ENCODE peak calls at places on chromosomes 3 and 15, in eight cellular contexts. B is tibial nerve, N is K562, W is adrenal gland, E is AG09309, H is stomach, T is pancreas, C is AG10803. P is an unnamed sample.

GRCh38 chr3:58048301-58048700 is 40.1 kb downstream of the FLNB start:
- DNase-seq in C (no peak), W (peak), N (no peak), E (no peak), T (no peak), B (no peak), H (no peak), P (no peak)

GRCh38 chr3:42187936-42188335 is 78.0 kb downstream of the CCK start:
- DNase-seq in B (no peak), N (no peak), T (no peak), E (no peak), H (no peak), W (no peak), C (no peak), P (no peak)

GRCh38 chr3:120263792-120264191 is 21.2 kb downstream of the GPR156 start:
- DNase-seq in C (no peak), H (no peak), W (no peak), T (no peak), N (no peak), E (no peak), B (no peak), P (no peak)

GRCh38 chr3:46549408-46549904 is 16.6 kb downstream of the LRRC2 start:
- DNase-seq in C (no peak), N (peak), E (no peak), W (no peak), T (no peak), H (no peak), B (no peak), P (no peak)

GRCh38 chr3:133853063-133853924 is 42.4 kb downstream of the RAB6B start:
- DNase-seq in T (no peak), B (no peak), H (no peak), N (no peak), W (no peak), C (no peak), E (no peak), P (no peak)

GRCh38 chr3:49164983-49165720 is 979 bp downstream of the CCDC71 start:
- DNase-seq in H (no peak), N (peak), T (no peak), B (no peak), C (no peak), E (no peak), W (no peak), P (no peak)

GRCh38 chr3:189278211-189278610 is 106.4 kb downstream of the TPRG1 start:
- DNase-seq in H (no peak), T (no peak), N (no peak), E (no peak), B (no peak), W (no peak), C (no peak), P (no peak)

GRCh38 chr3:126464093-126464492 is 11.6 kb downstream of the ZXDC start:
- DNase-seq in C (no peak), N (no peak), H (no peak), W (no peak), T (no peak), B (no peak), E (no peak), P (no peak)

GRCh38 chr3:98690876-98691275 is 72.3 kb upstream of the ST3GAL6 start:
- DNase-seq in E (no peak), B (no peak), W (no peak), C (no peak), N (no peak), H (no peak), T (no peak), P (no peak)

GRCh38 chr15:33448961-33449611 is 138.3 kb downstream of the RYR3 start:
- DNase-seq in C (no peak), H (no peak), B (no peak), E (no peak), N (no peak), W (no peak), T (no peak), P (no peak)

GRCh38 chr3:43856351-43856750 is 165.6 kb downstream of the ABHD5 start:
- DNase-seq in H (no peak), T (no peak), E (no peak), B (no peak), C (no peak), W (no peak), N (no peak), P (no peak)

GRCh38 chr3:99639579-99639978 is 1.2 kb downstream of the COL8A1 start:
- DNase-seq in W (no peak), N (no peak), E (no peak), B (no peak), C (peak), H (no peak), T (no peak), P (no peak)

GRCh38 chr3:87120850-87121249 is 106.3 kb upstream of the CHMP2B start:
- DNase-seq in C (no peak), E (no peak), H (no peak), T (no peak), N (no peak), W (no peak), B (no peak), P (no peak)

DNA sequence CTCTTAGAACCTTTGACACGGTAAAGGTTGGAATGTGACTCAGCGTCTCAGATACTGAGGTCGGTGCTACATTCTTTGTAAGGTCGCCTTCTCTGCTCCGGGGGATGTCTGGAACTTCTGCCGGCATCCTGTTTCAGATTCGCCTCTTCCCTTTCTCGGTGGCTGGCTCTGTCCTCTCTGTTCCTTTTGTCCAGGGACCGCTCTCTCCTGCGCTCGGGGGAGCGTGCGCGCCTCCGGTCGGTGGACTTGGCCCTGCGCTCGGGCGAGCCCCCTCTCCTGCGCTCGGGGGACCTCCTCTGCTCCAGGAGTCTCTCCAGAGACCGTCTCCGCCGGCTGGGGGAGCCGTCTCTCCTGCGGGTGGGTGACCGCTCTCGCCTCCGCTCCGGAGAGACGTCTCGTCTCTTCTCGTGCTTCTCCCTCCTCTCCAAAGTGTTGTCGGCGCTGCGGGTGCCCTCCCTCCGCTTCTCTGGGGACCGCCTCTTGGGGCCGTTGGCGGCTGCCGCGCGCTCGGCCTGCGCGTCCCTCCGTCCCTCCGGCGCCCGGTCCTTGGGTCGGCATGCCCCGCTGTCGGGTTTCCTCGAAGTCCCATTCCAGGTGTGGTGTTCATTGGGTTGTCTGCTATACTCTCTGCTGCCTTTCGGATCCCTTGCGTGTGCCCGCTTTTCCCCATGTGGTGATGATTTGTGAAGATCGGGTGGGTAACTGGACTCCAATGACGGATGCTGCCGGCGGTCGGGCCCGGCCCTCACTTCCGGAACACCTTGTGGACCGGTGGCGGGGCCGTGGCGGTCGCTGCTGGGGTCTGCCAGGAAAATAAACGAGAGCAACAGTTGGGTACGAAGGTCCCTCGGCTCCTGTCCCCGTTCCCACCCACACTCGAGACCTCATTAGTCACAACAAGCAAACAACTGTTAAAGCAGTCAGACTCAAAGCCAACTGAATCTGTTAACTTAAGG is 668.8 kb upstream of the ADAMTS9 start:
- DNase-seq in N (no peak), E (no peak), T (peak), B (no peak), C (peak), W (no peak), H (no peak), P (no peak)
- H3K4me3 ChIP-seq in N (no peak), E (peak), T (no peak), B (no peak), C (peak), W (no peak), H (peak), P (peak)

DNA sequence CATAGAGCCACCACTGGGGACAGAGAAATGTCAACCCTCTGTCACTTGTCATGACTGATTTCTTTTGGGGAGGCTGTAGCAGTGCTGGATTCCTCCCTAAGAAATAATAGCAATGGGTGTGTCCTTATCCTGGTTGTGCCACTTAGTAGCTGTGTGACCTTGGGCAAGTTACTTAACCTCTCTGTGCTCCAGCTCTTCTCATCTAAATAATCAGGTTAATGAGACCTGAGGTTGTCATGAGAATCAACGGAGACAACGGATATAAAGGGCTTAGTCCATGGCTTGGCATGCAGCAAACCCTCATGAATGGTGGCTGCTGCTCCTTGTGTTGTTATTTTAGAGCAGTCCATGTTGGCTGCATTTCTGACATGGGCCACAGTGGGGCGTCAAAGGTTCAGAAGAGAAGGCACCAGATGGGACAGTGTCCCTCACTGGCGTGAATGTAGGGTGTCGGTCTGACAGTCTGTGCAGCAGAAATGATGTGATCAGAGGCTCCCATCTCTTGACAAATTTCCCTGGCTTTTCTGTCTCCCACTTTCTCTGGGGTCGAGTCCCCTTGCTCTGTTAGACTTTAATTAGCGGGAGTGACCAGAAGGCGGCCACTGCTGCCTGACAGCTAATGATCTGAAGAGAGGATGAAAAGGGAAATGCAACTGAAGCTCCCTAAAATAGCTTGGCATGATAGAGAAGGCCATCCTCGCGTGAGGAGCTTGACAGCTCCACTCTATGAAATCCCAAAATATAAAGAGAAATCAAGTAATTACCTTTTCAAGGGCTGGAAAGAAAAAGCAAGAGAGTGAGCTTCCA is 209.4 kb downstream of the CADPS start:
- DNase-seq in B (peak), E (peak), C (peak), W (peak), H (peak), N (peak), T (peak), P (no peak)
- H3K4me3 ChIP-seq in B (no peak), E (no peak), C (no peak), W (no peak), H (no peak), N (no peak), T (no peak), P (no peak)

GRCh38 chr3:69740103-69741021 is 1.1 kb downstream of the MITF start:
- DNase-seq in H (peak), T (peak), B (no peak), C (no peak), N (peak), E (no peak), W (no peak), P (no peak)

GRCh38 chr3:69737396-69737795 is 1.9 kb upstream of the MITF start:
- DNase-seq in B (no peak), C (no peak), T (no peak), N (no peak), H (no peak), E (no peak), W (no peak), P (no peak)

GRCh38 chr3:69739204-69740102 is at the start of gene MITF:
- DNase-seq in C (peak), E (peak), B (peak), T (peak), H (peak), N (peak), W (peak), P (no peak)

GRCh38 chr3:69738859-69739203 is 433 bp upstream of the MITF start:
- DNase-seq in H (no peak), N (no peak), B (no peak), E (no peak), C (no peak), T (no peak), W (peak), P (no peak)

GRCh38 chr3:69738291-69738690 is 973 bp upstream of the MITF start:
- DNase-seq in N (no peak), H (no peak), W (no peak), C (no peak), B (no peak), T (no peak), E (no peak), P (no peak)
- H3K4me3 ChIP-seq in N (peak), H (peak), W (no peak), C (peak), B (peak), T (peak), E (peak), P (peak)

DNA sequence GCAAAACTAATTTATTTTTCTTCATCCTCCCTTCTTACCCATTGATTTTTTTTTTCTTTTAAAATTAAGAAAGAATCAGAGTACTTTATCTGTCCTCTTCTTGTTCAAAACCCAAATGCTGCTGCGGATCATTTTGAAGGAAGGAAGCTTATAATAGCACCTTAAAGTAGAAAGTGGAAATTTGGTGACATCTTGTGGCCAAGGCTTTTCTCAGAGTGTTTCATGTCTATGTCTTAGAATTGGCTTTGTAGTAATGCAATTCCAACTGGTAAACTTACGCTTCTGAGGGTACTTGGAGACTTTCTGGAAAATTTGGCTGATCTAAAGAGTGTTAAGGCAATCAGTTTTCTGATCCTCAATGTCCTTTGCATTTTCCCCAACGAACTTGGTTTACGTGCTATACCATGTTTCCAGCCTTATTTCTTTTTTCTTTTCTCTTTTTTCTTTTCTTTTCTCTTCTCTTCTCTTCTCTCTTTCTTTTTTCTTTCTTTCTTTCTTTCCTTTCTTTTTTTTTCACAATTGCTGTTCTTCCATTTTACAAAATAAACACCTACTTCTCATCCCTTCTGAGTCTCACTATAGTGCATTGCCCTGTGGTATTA is 30.7 kb downstream of the C3orf38 start:
- DNase-seq in N (no peak), C (peak), H (no peak), W (peak), T (no peak), E (peak), B (no peak), P (no peak)
- H3K4me3 ChIP-seq in N (no peak), C (no peak), H (no peak), W (no peak), T (no peak), E (no peak), B (no peak), P (no peak)

GRCh38 chr3:33658971-33659848 is 58.8 kb downstream of the CLASP2 start:
- DNase-seq in N (peak), H (peak), W (peak), B (peak), C (peak), T (peak), E (no peak), P (peak)

GRCh38 chr3:33660035-33660434 is 58.0 kb downstream of the CLASP2 start:
- DNase-seq in T (no peak), E (no peak), B (no peak), H (no peak), N (no peak), W (no peak), C (peak), P (no peak)

GRCh38 chr3:33663042-33663441 is 55.0 kb downstream of the CLASP2 start:
- DNase-seq in N (no peak), B (no peak), E (no peak), H (no peak), W (no peak), C (no peak), T (no peak), P (no peak)

GRCh38 chr3:33652736-33653135 is 65.3 kb downstream of the CLASP2 start:
- DNase-seq in C (no peak), W (no peak), T (no peak), E (no peak), H (no peak), N (no peak), B (no peak), P (no peak)

GRCh38 chr3:33658039-33658438 is 60.0 kb downstream of the CLASP2 start:
- DNase-seq in C (no peak), W (no peak), E (no peak), H (no peak), T (no peak), N (no peak), B (no peak), P (no peak)
- H3K4me3 ChIP-seq in C (no peak), W (no peak), E (no peak), H (peak), T (no peak), N (no peak), B (peak), P (no peak)

GRCh38 chr3:59752925-59753324 is 703.1 kb upstream of the CFAP20DC start:
- DNase-seq in E (no peak), B (no peak), N (no peak), C (no peak), T (no peak), H (no peak), W (no peak), P (no peak)
- H3K4me3 ChIP-seq in E (no peak), B (no peak), N (no peak), C (no peak), T (no peak), H (no peak), W (no peak), P (no peak)

GRCh38 chr15:51343466-51343865 is 2.0 kb downstream of the GLDN start:
- DNase-seq in T (no peak), B (no peak), H (no peak), E (no peak), C (no peak), W (no peak), N (no peak), P (no peak)

GRCh38 chr15:51338496-51338895 is at the start of gene CYP19A1:
- DNase-seq in W (no peak), E (no peak), H (no peak), N (no peak), T (no peak), C (no peak), B (no peak), P (no peak)

GRCh38 chr15:51341366-51342248 is at the start of gene GLDN:
- DNase-seq in W (no peak), B (peak), C (peak), H (peak), E (no peak), T (peak), N (no peak), P (no peak)

DNA sequence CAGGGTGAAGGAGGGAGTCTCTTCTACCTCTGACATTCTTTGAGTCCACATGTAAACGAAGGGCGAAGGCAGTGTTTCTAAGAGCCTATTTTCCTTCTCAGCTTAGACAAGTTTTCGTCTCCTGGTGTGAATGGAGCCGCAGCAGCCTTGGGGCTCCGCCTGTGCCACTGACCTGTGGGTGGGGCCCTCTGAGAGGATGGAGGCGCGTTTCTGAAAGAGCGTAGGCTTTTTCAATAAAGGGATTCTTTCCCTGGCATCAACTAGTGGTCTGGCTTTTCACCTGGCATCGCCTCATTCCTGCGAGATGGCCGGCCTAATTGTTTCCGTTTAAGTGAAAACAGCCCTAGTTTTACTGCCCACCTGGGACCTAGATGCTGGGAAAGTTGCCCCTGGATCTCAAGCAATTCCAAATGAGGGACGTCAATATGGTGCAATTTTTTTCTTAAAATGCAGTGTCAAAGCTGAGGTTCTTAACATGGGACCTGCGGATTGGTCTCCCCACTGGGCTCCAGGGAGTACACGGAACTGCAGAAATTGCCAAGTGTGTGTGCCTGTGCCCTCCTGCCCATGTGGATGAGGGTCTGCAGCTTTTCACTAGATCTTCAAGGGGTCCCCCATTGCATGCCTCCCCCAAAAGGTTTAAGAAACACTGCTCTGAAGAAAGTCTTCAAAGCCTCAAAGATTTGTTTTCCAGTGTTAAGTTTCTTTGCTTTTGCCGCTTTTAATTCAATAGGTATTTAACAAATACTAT is 969 bp downstream of the GLDN start:
- DNase-seq in B (no peak), H (no peak), N (no peak), C (no peak), T (no peak), E (no peak), W (no peak), P (no peak)
- H3K4me3 ChIP-seq in B (peak), H (peak), N (no peak), C (peak), T (no peak), E (peak), W (no peak), P (no peak)

GRCh38 chr3:153055217-153055616 is 106.8 kb upstream of the RAP2B start:
- DNase-seq in H (no peak), N (no peak), E (no peak), T (no peak), C (no peak), W (no peak), B (no peak), P (no peak)

GRCh38 chr3:153051427-153052095 is 110.5 kb upstream of the RAP2B start:
- DNase-seq in N (peak), W (no peak), H (no peak), C (peak), E (no peak), B (no peak), T (no peak), P (peak)

GRCh38 chr3:153050978-153051377 is 111.0 kb upstream of the RAP2B start:
- DNase-seq in C (no peak), T (no peak), E (no peak), B (no peak), H (no peak), W (no peak), N (no peak), P (no peak)

GRCh38 chr3:153055779-153056178 is 106.2 kb upstream of the RAP2B start:
- DNase-seq in C (no peak), E (no peak), T (no peak), H (no peak), W (no peak), N (no peak), B (no peak), P (no peak)

GRCh38 chr3:153052096-153052460 is 109.9 kb upstream of the RAP2B start:
- DNase-seq in E (peak), H (peak), T (no peak), C (peak), W (peak), N (peak), B (no peak), P (peak)
- H3K4me3 ChIP-seq in E (no peak), H (no peak), T (no peak), C (no peak), W (no peak), N (no peak), B (no peak), P (no peak)